ENCODE peak calls at places on chromosome 5, in nine cellular contexts. One of them, this sample, is unnamed.

GRCh38 chr5:135680713-135681112 is 101.9 kb upstream of the CXCL14 start:
- DNase-seq in HEK293T: no peak
- DNase-seq in pons: no peak
- DNase-seq in HFF-Myc: no peak
- DNase-seq in caudate nucleus: no peak
- DNase-seq in activated T-helper 1 cell treated with anti-CD3 and anti-CD28 coated beads, Interleukin-12 subunit alpha, Interleukin-12 subunit beta, Interleukin-2, Interleukin-4 antibody, amounts not matched to agents 30 ng/mL and 10 ng/mL and 1 ng/mL, durations not matched to agents 14 hours and 24 hours and 36 hours: no peak
- DNase-seq in T follicular helper cell: no peak
- DNase-seq in CD8-positive, alpha-beta memory T cell: no peak
- DNase-seq in cardiac muscle cell: no peak
- DNase-seq in this sample: no peak

GRCh38 chr5:116032094-116032517 is at the start of gene ARL14EPL:
- DNase-seq in HFF-Myc: peak
- DNase-seq in activated T-helper 1 cell treated with anti-CD3 and anti-CD28 coated beads, Interleukin-12 subunit alpha, Interleukin-12 subunit beta, Interleukin-2, Interleukin-4 antibody, amounts not matched to agents 30 ng/mL and 10 ng/mL and 1 ng/mL, durations not matched to agents 14 hours and 24 hours and 36 hours: no peak
- DNase-seq in pons: peak
- DNase-seq in HEK293T: peak
- DNase-seq in cardiac muscle cell: peak
- DNase-seq in T follicular helper cell: no peak
- DNase-seq in caudate nucleus: no peak
- DNase-seq in CD8-positive, alpha-beta memory T cell: peak
- DNase-seq in this sample: peak

GRCh38 chr5:32724526-32724925 is 13.4 kb downstream of the NPR3 start:
- DNase-seq in HFF-Myc: no peak
- DNase-seq in CD8-positive, alpha-beta memory T cell: no peak
- DNase-seq in T follicular helper cell: no peak
- DNase-seq in cardiac muscle cell: no peak
- DNase-seq in pons: no peak
- DNase-seq in caudate nucleus: no peak
- DNase-seq in activated T-helper 1 cell treated with anti-CD3 and anti-CD28 coated beads, Interleukin-12 subunit alpha, Interleukin-12 subunit beta, Interleukin-2, Interleukin-4 antibody, amounts not matched to agents 30 ng/mL and 10 ng/mL and 1 ng/mL, durations not matched to agents 14 hours and 24 hours and 36 hours: no peak
- DNase-seq in HEK293T: no peak
- DNase-seq in this sample: no peak

GRCh38 chr5:40984884-40985283 is 75.6 kb downstream of the C7 start:
- DNase-seq in T follicular helper cell: no peak
- DNase-seq in caudate nucleus: no peak
- DNase-seq in cardiac muscle cell: peak
- DNase-seq in CD8-positive, alpha-beta memory T cell: no peak
- DNase-seq in HFF-Myc: no peak
- DNase-seq in pons: no peak
- DNase-seq in activated T-helper 1 cell treated with anti-CD3 and anti-CD28 coated beads, Interleukin-12 subunit alpha, Interleukin-12 subunit beta, Interleukin-2, Interleukin-4 antibody, amounts not matched to agents 30 ng/mL and 10 ng/mL and 1 ng/mL, durations not matched to agents 14 hours and 24 hours and 36 hours: no peak
- DNase-seq in HEK293T: no peak
- DNase-seq in this sample: no peak

GRCh38 chr5:120913396-120913795 is 449.3 kb downstream of the PRR16 start:
- DNase-seq in T follicular helper cell: no peak
- DNase-seq in caudate nucleus: no peak
- DNase-seq in pons: no peak
- DNase-seq in HFF-Myc: no peak
- DNase-seq in cardiac muscle cell: no peak
- DNase-seq in activated T-helper 1 cell treated with anti-CD3 and anti-CD28 coated beads, Interleukin-12 subunit alpha, Interleukin-12 subunit beta, Interleukin-2, Interleukin-4 antibody, amounts not matched to agents 30 ng/mL and 10 ng/mL and 1 ng/mL, durations not matched to agents 14 hours and 24 hours and 36 hours: no peak
- DNase-seq in HEK293T: no peak
- DNase-seq in CD8-positive, alpha-beta memory T cell: no peak
- DNase-seq in this sample: no peak

GRCh38 chr5:53649352-53649751 is 88.9 kb downstream of the NDUFS4 start:
- DNase-seq in HFF-Myc: no peak
- DNase-seq in T follicular helper cell: no peak
- DNase-seq in cardiac muscle cell: no peak
- DNase-seq in pons: no peak
- DNase-seq in HEK293T: no peak
- DNase-seq in activated T-helper 1 cell treated with anti-CD3 and anti-CD28 coated beads, Interleukin-12 subunit alpha, Interleukin-12 subunit beta, Interleukin-2, Interleukin-4 antibody, amounts not matched to agents 30 ng/mL and 10 ng/mL and 1 ng/mL, durations not matched to agents 14 hours and 24 hours and 36 hours: no peak
- DNase-seq in CD8-positive, alpha-beta memory T cell: no peak
- DNase-seq in caudate nucleus: no peak
- DNase-seq in this sample: no peak

GRCh38 chr5:164600166-164600715 is 1094.8 kb downstream of the MAT2B start:
- DNase-seq in activated T-helper 1 cell treated with anti-CD3 and anti-CD28 coated beads, Interleukin-12 subunit alpha, Interleukin-12 subunit beta, Interleukin-2, Interleukin-4 antibody, amounts not matched to agents 30 ng/mL and 10 ng/mL and 1 ng/mL, durations not matched to agents 14 hours and 24 hours and 36 hours: no peak
- DNase-seq in HEK293T: no peak
- DNase-seq in CD8-positive, alpha-beta memory T cell: no peak
- DNase-seq in caudate nucleus: no peak
- DNase-seq in cardiac muscle cell: peak
- DNase-seq in HFF-Myc: no peak
- DNase-seq in pons: no peak
- DNase-seq in T follicular helper cell: no peak
- DNase-seq in this sample: no peak

GRCh38 chr5:173866249-173867172 is 21.6 kb upstream of the CPEB4 start:
- DNase-seq in T follicular helper cell: no peak
- DNase-seq in pons: peak
- DNase-seq in caudate nucleus: peak
- DNase-seq in cardiac muscle cell: no peak
- DNase-seq in HEK293T: no peak
- DNase-seq in CD8-positive, alpha-beta memory T cell: no peak
- DNase-seq in activated T-helper 1 cell treated with anti-CD3 and anti-CD28 coated beads, Interleukin-12 subunit alpha, Interleukin-12 subunit beta, Interleukin-2, Interleukin-4 antibody, amounts not matched to agents 30 ng/mL and 10 ng/mL and 1 ng/mL, durations not matched to agents 14 hours and 24 hours and 36 hours: no peak
- DNase-seq in HFF-Myc: no peak
- DNase-seq in this sample: no peak

GRCh38 chr5:128842241-128842640 is 123.0 kb upstream of the SLC27A6 start:
- DNase-seq in activated T-helper 1 cell treated with anti-CD3 and anti-CD28 coated beads, Interleukin-12 subunit alpha, Interleukin-12 subunit beta, Interleukin-2, Interleukin-4 antibody, amounts not matched to agents 30 ng/mL and 10 ng/mL and 1 ng/mL, durations not matched to agents 14 hours and 24 hours and 36 hours: no peak
- DNase-seq in T follicular helper cell: no peak
- DNase-seq in caudate nucleus: no peak
- DNase-seq in cardiac muscle cell: peak
- DNase-seq in HFF-Myc: no peak
- DNase-seq in HEK293T: no peak
- DNase-seq in pons: no peak
- DNase-seq in CD8-positive, alpha-beta memory T cell: no peak
- DNase-seq in this sample: no peak

GRCh38 chr5:149667084-149667826 is 62.9 kb upstream of the PPARGC1B start:
- DNase-seq in caudate nucleus: no peak
- DNase-seq in HFF-Myc: no peak
- DNase-seq in pons: no peak
- DNase-seq in activated T-helper 1 cell treated with anti-CD3 and anti-CD28 coated beads, Interleukin-12 subunit alpha, Interleukin-12 subunit beta, Interleukin-2, Interleukin-4 antibody, amounts not matched to agents 30 ng/mL and 10 ng/mL and 1 ng/mL, durations not matched to agents 14 hours and 24 hours and 36 hours: no peak
- DNase-seq in cardiac muscle cell: peak
- DNase-seq in T follicular helper cell: no peak
- DNase-seq in CD8-positive, alpha-beta memory T cell: no peak
- DNase-seq in HEK293T: peak
- DNase-seq in this sample: peak

GRCh38 chr5:54753753-54754152 is 231.6 kb downstream of the ESM1 start:
- DNase-seq in cardiac muscle cell: no peak
- DNase-seq in CD8-positive, alpha-beta memory T cell: no peak
- DNase-seq in HFF-Myc: no peak
- DNase-seq in pons: no peak
- DNase-seq in HEK293T: no peak
- DNase-seq in caudate nucleus: no peak
- DNase-seq in T follicular helper cell: no peak
- DNase-seq in activated T-helper 1 cell treated with anti-CD3 and anti-CD28 coated beads, Interleukin-12 subunit alpha, Interleukin-12 subunit beta, Interleukin-2, Interleukin-4 antibody, amounts not matched to agents 30 ng/mL and 10 ng/mL and 1 ng/mL, durations not matched to agents 14 hours and 24 hours and 36 hours: no peak
- DNase-seq in this sample: no peak

GRCh38 chr5:10729320-10730133 is 31.5 kb downstream of the DAP start:
- DNase-seq in cardiac muscle cell: no peak
- DNase-seq in caudate nucleus: no peak
- DNase-seq in HFF-Myc: no peak
- DNase-seq in CD8-positive, alpha-beta memory T cell: no peak
- DNase-seq in pons: peak
- DNase-seq in activated T-helper 1 cell treated with anti-CD3 and anti-CD28 coated beads, Interleukin-12 subunit alpha, Interleukin-12 subunit beta, Interleukin-2, Interleukin-4 antibody, amounts not matched to agents 30 ng/mL and 10 ng/mL and 1 ng/mL, durations not matched to agents 14 hours and 24 hours and 36 hours: no peak
- DNase-seq in T follicular helper cell: no peak
- DNase-seq in HEK293T: no peak
- DNase-seq in this sample: no peak

GRCh38 chr5:9473624-9474023 is 72.3 kb downstream of the SEMA5A start:
- DNase-seq in pons: no peak
- DNase-seq in activated T-helper 1 cell treated with anti-CD3 and anti-CD28 coated beads, Interleukin-12 subunit alpha, Interleukin-12 subunit beta, Interleukin-2, Interleukin-4 antibody, amounts not matched to agents 30 ng/mL and 10 ng/mL and 1 ng/mL, durations not matched to agents 14 hours and 24 hours and 36 hours: no peak
- DNase-seq in CD8-positive, alpha-beta memory T cell: no peak
- DNase-seq in HFF-Myc: peak
- DNase-seq in caudate nucleus: no peak
- DNase-seq in cardiac muscle cell: no peak
- DNase-seq in T follicular helper cell: no peak
- DNase-seq in HEK293T: no peak
- DNase-seq in this sample: no peak

GRCh38 chr5:176550275-176550831 is 1.2 kb downstream of the CDHR2 start:
- DNase-seq in activated T-helper 1 cell treated with anti-CD3 and anti-CD28 coated beads, Interleukin-12 subunit alpha, Interleukin-12 subunit beta, Interleukin-2, Interleukin-4 antibody, amounts not matched to agents 30 ng/mL and 10 ng/mL and 1 ng/mL, durations not matched to agents 14 hours and 24 hours and 36 hours: no peak
- DNase-seq in pons: no peak
- DNase-seq in cardiac muscle cell: no peak
- DNase-seq in HEK293T: no peak
- DNase-seq in caudate nucleus: no peak
- DNase-seq in CD8-positive, alpha-beta memory T cell: no peak
- DNase-seq in HFF-Myc: no peak
- DNase-seq in T follicular helper cell: no peak
- DNase-seq in this sample: no peak

GRCh38 chr5:158351485-158352140 is 492.7 kb upstream of the CLINT1 start:
- DNase-seq in CD8-positive, alpha-beta memory T cell: no peak
- DNase-seq in pons: no peak
- DNase-seq in activated T-helper 1 cell treated with anti-CD3 and anti-CD28 coated beads, Interleukin-12 subunit alpha, Interleukin-12 subunit beta, Interleukin-2, Interleukin-4 antibody, amounts not matched to agents 30 ng/mL and 10 ng/mL and 1 ng/mL, durations not matched to agents 14 hours and 24 hours and 36 hours: no peak
- DNase-seq in HFF-Myc: no peak
- DNase-seq in caudate nucleus: no peak
- DNase-seq in T follicular helper cell: no peak
- DNase-seq in cardiac muscle cell: no peak
- DNase-seq in HEK293T: no peak
- DNase-seq in this sample: no peak

GRCh38 chr5:94908889-94909480 is 290.5 kb downstream of the SLF1 start:
- DNase-seq in activated T-helper 1 cell treated with anti-CD3 and anti-CD28 coated beads, Interleukin-12 subunit alpha, Interleukin-12 subunit beta, Interleukin-2, Interleukin-4 antibody, amounts not matched to agents 30 ng/mL and 10 ng/mL and 1 ng/mL, durations not matched to agents 14 hours and 24 hours and 36 hours: no peak
- DNase-seq in T follicular helper cell: no peak
- DNase-seq in pons: peak
- DNase-seq in HFF-Myc: peak
- DNase-seq in CD8-positive, alpha-beta memory T cell: no peak
- DNase-seq in cardiac muscle cell: peak
- DNase-seq in HEK293T: peak
- DNase-seq in caudate nucleus: no peak
- DNase-seq in this sample: no peak

GRCh38 chr5:10695055-10695649 is 65.9 kb downstream of the DAP start:
- DNase-seq in HFF-Myc: no peak
- DNase-seq in CD8-positive, alpha-beta memory T cell: no peak
- DNase-seq in pons: peak
- DNase-seq in cardiac muscle cell: peak
- DNase-seq in HEK293T: peak
- DNase-seq in activated T-helper 1 cell treated with anti-CD3 and anti-CD28 coated beads, Interleukin-12 subunit alpha, Interleukin-12 subunit beta, Interleukin-2, Interleukin-4 antibody, amounts not matched to agents 30 ng/mL and 10 ng/mL and 1 ng/mL, durations not matched to agents 14 hours and 24 hours and 36 hours: no peak
- DNase-seq in caudate nucleus: peak
- DNase-seq in T follicular helper cell: no peak
- DNase-seq in this sample: no peak

GRCh38 chr5:117504245-117504644 is 929.6 kb upstream of the SEMA6A start:
- DNase-seq in HEK293T: no peak
- DNase-seq in HFF-Myc: no peak
- DNase-seq in cardiac muscle cell: no peak
- DNase-seq in pons: no peak
- DNase-seq in T follicular helper cell: no peak
- DNase-seq in activated T-helper 1 cell treated with anti-CD3 and anti-CD28 coated beads, Interleukin-12 subunit alpha, Interleukin-12 subunit beta, Interleukin-2, Interleukin-4 antibody, amounts not matched to agents 30 ng/mL and 10 ng/mL and 1 ng/mL, durations not matched to agents 14 hours and 24 hours and 36 hours: no peak
- DNase-seq in caudate nucleus: no peak
- DNase-seq in CD8-positive, alpha-beta memory T cell: no peak
- DNase-seq in this sample: no peak

GRCh38 chr5:89043676-89044075 is 160.7 kb upstream of the MEF2C start:
- DNase-seq in activated T-helper 1 cell treated with anti-CD3 and anti-CD28 coated beads, Interleukin-12 subunit alpha, Interleukin-12 subunit beta, Interleukin-2, Interleukin-4 antibody, amounts not matched to agents 30 ng/mL and 10 ng/mL and 1 ng/mL, durations not matched to agents 14 hours and 24 hours and 36 hours: no peak
- DNase-seq in T follicular helper cell: no peak
- DNase-seq in HFF-Myc: no peak
- DNase-seq in CD8-positive, alpha-beta memory T cell: no peak
- DNase-seq in HEK293T: no peak
- DNase-seq in pons: no peak
- DNase-seq in cardiac muscle cell: no peak
- DNase-seq in caudate nucleus: no peak
- DNase-seq in this sample: no peak

GRCh38 chr5:154686490-154686889 is 68.7 kb upstream of the LARP1 start:
- DNase-seq in CD8-positive, alpha-beta memory T cell: no peak
- DNase-seq in cardiac muscle cell: no peak
- DNase-seq in caudate nucleus: no peak
- DNase-seq in T follicular helper cell: no peak
- DNase-seq in HEK293T: no peak
- DNase-seq in pons: no peak
- DNase-seq in activated T-helper 1 cell treated with anti-CD3 and anti-CD28 coated beads, Interleukin-12 subunit alpha, Interleukin-12 subunit beta, Interleukin-2, Interleukin-4 antibody, amounts not matched to agents 30 ng/mL and 10 ng/mL and 1 ng/mL, durations not matched to agents 14 hours and 24 hours and 36 hours: no peak
- DNase-seq in HFF-Myc: no peak
- DNase-seq in this sample: no peak

This sample was measured in NK-92 treated with Interleukin-12 subunit alpha and Interleukin-12 subunit beta, amount 100 ng/mL, for 24 hours.